ENCODE peak calls at places on chromosomes 2 and 18, in eight cellular contexts. L, E, Y, W, D, G, N and Q are unnamed samples. For H3K27me3 and H3K4me1, the result is how much of the 10 kb centered on the place peaks cover.

GRCh38 chr2:144518744-144519596 is 949 bp downstream of the ZEB2 start:
- DNase-seq in G (no peak), D (peak), E (no peak), Y (no peak), W (peak), N (peak), L (no peak), Q (no peak)

GRCh38 chr2:240717181-240717641 is 25.5 kb downstream of the AQP12A start:
- DNase-seq in G (no peak), L (no peak), D (no peak), E (no peak), Y (no peak), N (no peak), W (no peak), Q (no peak)

GRCh38 chr2:232238108-232238507 is 140.4 kb upstream of the ALPP start:
- DNase-seq in L (no peak), N (no peak), D (no peak), Y (peak), E (no peak), G (no peak), W (no peak), Q (peak)

GRCh38 chr2:101843048-101843447 is 145.5 kb downstream of the MAP4K4 start:
- DNase-seq in D (no peak), Y (no peak), G (no peak), N (no peak), L (no peak), W (no peak), E (no peak), Q (no peak)

GRCh38 chr2:240444464-240444863 is 9.0 kb downstream of the GPC1 start:
- DNase-seq in E (no peak), L (no peak), N (no peak), G (no peak), D (no peak), W (no peak), Y (no peak), Q (no peak)

GRCh38 chr2:187264612-187265011 is 183.4 kb downstream of the CALCRL start:
- DNase-seq in D (no peak), Y (no peak), G (no peak), W (no peak), E (no peak), N (no peak), L (no peak), Q (no peak)

GRCh38 chr2:117825437-117825836 is 10.9 kb downstream of the DDX18 start:
- DNase-seq in G (no peak), Y (no peak), N (no peak), D (no peak), W (no peak), E (no peak), L (no peak), Q (no peak)

GRCh38 chr2:164841719-164842623 is at the start of gene COBLL1:
- DNase-seq in Y (peak), L (peak), N (peak), D (peak), E (peak), G (no peak), W (no peak), Q (peak)

GRCh38 chr2:150154308-150154797 is 333.1 kb downstream of the RND3 start:
- DNase-seq in D (no peak), N (no peak), E (no peak), G (no peak), Y (no peak), W (no peak), L (no peak), Q (no peak)

GRCh38 chr2:162824319-162824718 is 14.2 kb downstream of the KCNH7 start:
- DNase-seq in E (no peak), Y (no peak), N (no peak), W (no peak), L (no peak), G (no peak), D (no peak), Q (no peak)

GRCh38 chr18:78517328-78517727 is 462.3 kb upstream of the SALL3 start:
- DNase-seq in W (no peak), Y (no peak), G (no peak), N (no peak), D (no peak), L (no peak), E (no peak), Q (peak)

GRCh38 chr2:241061275-241061674 is 40.8 kb downstream of the MTERF4 start:
- DNase-seq in G (no peak), N (no peak), Y (no peak), L (no peak), W (no peak), D (no peak), E (no peak), Q (peak)

GRCh38 chr2:96547751-96548161 is 11.2 kb downstream of the ARID5A start:
- DNase-seq in N (peak), W (no peak), E (peak), G (no peak), Y (peak), D (no peak), L (no peak), Q (no peak)

GRCh38 chr2:200276472-200276871 is 30.0 kb upstream of the SPATS2L start:
- DNase-seq in E (no peak), G (no peak), Y (no peak), D (no peak), L (no peak), N (no peak), W (no peak), Q (no peak)

GRCh38 chr2:59029058-59029457 is 787.9 kb upstream of the FANCL start:
- DNase-seq in N (no peak), Y (no peak), E (no peak), W (no peak), D (no peak), L (no peak), G (no peak), Q (no peak)

GRCh38 chr2:216410550-216410949 is 1.7 kb upstream of the SMARCAL1 start:
- DNase-seq in G (no peak), E (no peak), W (no peak), N (no peak), Y (no peak), L (no peak), D (no peak), Q (no peak)

DNA sequence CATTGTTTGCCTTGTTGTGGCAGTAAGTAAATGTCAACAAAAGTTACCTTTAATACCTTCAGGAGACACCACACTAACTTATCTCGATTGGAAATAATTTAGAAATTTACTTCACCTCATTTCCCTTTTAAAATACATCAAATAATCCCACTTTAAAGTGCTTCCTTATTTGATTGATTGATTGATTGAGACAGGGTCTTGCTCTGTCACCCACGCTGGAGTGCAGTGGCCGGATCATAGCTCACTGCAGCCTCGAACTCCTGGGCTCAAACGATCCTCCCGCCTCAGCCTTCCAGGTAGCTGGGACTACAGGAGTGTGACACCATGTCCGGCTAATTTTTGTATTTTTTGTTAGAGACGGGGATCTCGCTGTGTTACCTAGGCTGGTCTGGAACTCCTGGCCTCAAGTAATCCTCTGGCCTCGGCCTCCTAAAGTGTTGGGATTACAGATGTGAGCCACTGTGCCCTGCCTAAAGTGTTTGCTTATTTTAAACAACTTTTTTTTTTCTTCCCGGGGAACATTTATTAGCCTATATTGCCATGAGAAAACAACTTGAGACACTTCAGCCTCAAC is 12.0 kb upstream of the PAX3 start:
- DNase-seq in L (no peak), E (no peak), G (no peak), D (no peak), W (no peak), Y (no peak), N (no peak), Q (no peak)
- H3K27me3 ChIP-seq in L (half or more), E (half or more), G (under half), D (under half), W (under half), Y (half or more), N (under half), Q (under half)

GRCh38 chr18:76475450-76476203 is 19.4 kb downstream of the ZNF516 start:
- DNase-seq in E (no peak), G (no peak), D (no peak), L (no peak), N (no peak), Y (no peak), W (no peak), Q (no peak)
- H3K4me1 ChIP-seq in E (under half), G (under half), D (under half), L (under half), N (under half), Y (under half), W (under half), Q (under half)

GRCh38 chr2:28525481-28525880 is 29.6 kb downstream of the PLB1 start:
- DNase-seq in W (no peak), D (no peak), E (no peak), N (no peak), G (no peak), Y (no peak), L (no peak), Q (no peak)
- H3K27me3 ChIP-seq in W (under half), D (under half), E (under half), N (under half), G (under half), Y (under half), L (under half), Q (under half)

GRCh38 chr2:10371441-10372194 is 68.9 kb downstream of the HPCAL1 start:
- DNase-seq in N (no peak), Y (no peak), G (no peak), E (no peak), D (no peak), W (no peak), L (no peak), Q (no peak)
- H3K4me1 ChIP-seq in N (under half), Y (under half), G (under half), E (under half), D (under half), W (under half), L (under half), Q (under half)

GRCh38 chr2:174329157-174329715 is 5.5 kb upstream of the SP9 start:
- DNase-seq in N (no peak), D (no peak), E (no peak), Y (no peak), G (no peak), L (no peak), W (no peak), Q (no peak)

GRCh38 chr2:174326880-174327558 is 7.7 kb upstream of the SP9 start:
- DNase-seq in L (no peak), E (no peak), W (no peak), G (no peak), D (no peak), Y (no peak), N (no peak), Q (no peak)

GRCh38 chr2:174327559-174327897 is 7.2 kb upstream of the SP9 start:
- DNase-seq in W (no peak), N (no peak), D (no peak), L (no peak), G (no peak), Y (no peak), E (no peak), Q (no peak)

GRCh38 chr2:174327958-174328308 is 6.8 kb upstream of the SP9 start:
- DNase-seq in G (no peak), N (no peak), L (no peak), W (no peak), E (no peak), D (no peak), Y (no peak), Q (no peak)

DNA sequence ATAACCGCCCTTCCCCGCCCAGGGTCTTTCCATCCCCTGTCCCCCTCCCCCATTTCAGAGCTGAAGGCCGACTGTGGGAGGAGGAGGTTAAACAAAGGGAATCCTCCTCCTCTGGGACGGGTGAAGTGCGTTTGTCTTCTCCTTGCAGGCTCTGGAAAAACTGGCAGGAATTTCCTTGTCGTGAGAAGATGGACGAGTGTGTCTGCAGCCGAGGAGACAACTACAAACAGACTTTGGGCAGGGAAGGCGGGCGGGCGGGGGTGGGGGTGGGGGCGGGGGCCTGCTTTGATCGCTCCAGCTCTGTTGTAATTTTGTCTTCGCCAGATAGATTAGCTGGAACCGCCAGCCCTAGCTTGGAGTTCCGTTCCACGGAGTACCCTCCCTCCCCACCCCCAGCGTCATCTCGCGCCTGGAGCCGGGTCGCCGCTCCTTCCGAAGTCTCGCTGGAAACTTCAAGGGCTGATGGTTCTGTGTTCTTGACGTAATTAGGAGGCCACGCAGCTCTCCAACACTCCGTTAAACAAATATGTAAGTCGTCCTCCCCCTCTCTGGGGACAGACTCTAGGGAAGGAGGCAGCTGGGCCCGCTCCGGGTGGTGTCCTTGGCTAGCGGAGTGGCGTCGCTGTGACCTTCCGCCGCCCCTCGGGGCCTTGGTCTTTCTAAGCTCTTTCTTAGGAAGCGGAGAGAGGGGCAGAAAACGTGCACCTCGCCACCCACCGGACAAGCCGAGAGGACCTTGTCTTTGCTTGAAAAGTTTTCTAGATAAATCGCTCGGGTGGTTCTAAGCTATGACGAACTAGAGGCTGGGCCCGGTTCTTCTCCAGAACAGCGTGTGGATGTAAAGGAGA is 6.2 kb upstream of the SP9 start:
- DNase-seq in W (no peak), Y (peak), D (no peak), E (no peak), N (no peak), G (no peak), L (no peak), Q (no peak)
- H3K27me3 ChIP-seq in W (under half), Y (half or more), D (half or more), E (half or more), N (under half), G (under half), L (half or more), Q (under half)

GRCh38 chr2:160329196-160329595 is 129.1 kb upstream of the ITGB6 start:
- DNase-seq in L (no peak), D (no peak), W (no peak), Y (no peak), G (no peak), E (no peak), N (no peak), Q (no peak)
- H3K4me1 ChIP-seq in L (under half), D (under half), W (under half), Y (under half), G (under half), E (under half), N (under half), Q (under half)

GRCh38 chr18:37254973-37255372 is 310.6 kb downstream of the CELF4 start:
- DNase-seq in L (no peak), W (no peak), Y (no peak), N (no peak), D (no peak), G (no peak), E (no peak), Q (no peak)
- H3K27me3 ChIP-seq in L (under half), W (under half), Y (under half), N (under half), D (under half), G (under half), E (half or more), Q (under half)